ENCODE peak calls at places on chromosomes 3 and 15, in four cellular contexts. U is H1, D is GM12878, P is K562. R is an unnamed sample.

GRCh38 chr3:162719684-162720341 is 1223.2 kb downstream of the OTOL1 start:
- DNase-seq in U (no peak), D (no peak), P (no peak), R (no peak)

GRCh38 chr15:45314960-45315359 is 62.9 kb downstream of the SLC28A2 start:
- DNase-seq in U (no peak), D (no peak), P (peak), R (no peak)

GRCh38 chr3:113758389-113759029 is 11.7 kb downstream of the ATP6V1A start:
- DNase-seq in U (no peak), D (no peak), P (no peak), R (no peak)

GRCh38 chr15:73483053-73483452 is 40.1 kb downstream of the REC114 start:
- DNase-seq in U (no peak), D (no peak), P (no peak), R (no peak)

GRCh38 chr15:43922021-43922420 is 95.2 kb downstream of the WDR76 start:
- DNase-seq in U (no peak), D (no peak), P (no peak), R (no peak)

GRCh38 chr15:91879148-91879547 is 25.6 kb downstream of the SLCO3A1 start:
- DNase-seq in U (no peak), D (no peak), P (no peak), R (no peak)

GRCh38 chr3:119831022-119831421 is 49.1 kb downstream of the NR1I2 start:
- DNase-seq in U (no peak), D (no peak), P (no peak), R (no peak)

GRCh38 chr3:132161608-132162007 is 126.8 kb upstream of the CPNE4 start:
- DNase-seq in U (no peak), D (no peak), P (peak), R (no peak)

GRCh38 chr3:195256639-195257453 is 14.1 kb downstream of the XXYLT1 start:
- DNase-seq in U (peak), D (no peak), P (no peak), R (no peak)

GRCh38 chr3:113721638-113722037 is 24.4 kb downstream of the NAA50 start:
- DNase-seq in U (no peak), D (no peak), P (no peak), R (no peak)

GRCh38 chr3:16012086-16012485 is 162.4 kb upstream of the GALNT15 start:
- DNase-seq in U (no peak), D (no peak), P (no peak), R (no peak)

GRCh38 chr3:67401911-67402310 is 252.5 kb downstream of the SUCLG2 start:
- DNase-seq in U (no peak), D (no peak), P (no peak), R (no peak)

GRCh38 chr3:14871456-14872200 is 52.9 kb downstream of the FGD5 start:
- DNase-seq in U (no peak), D (no peak), P (no peak), R (no peak)

GRCh38 chr3:18868911-18869689 is 279.2 kb upstream of the KCNH8 start:
- DNase-seq in U (no peak), D (no peak), P (no peak), R (no peak)

GRCh38 chr15:63264685-63265302 is 12.6 kb upstream of the APH1B start:
- DNase-seq in U (no peak), D (no peak), P (no peak), R (no peak)

GRCh38 chr3:189563841-189564563 is 67.2 kb upstream of the TP63 start:
- DNase-seq in U (no peak), D (peak), P (no peak), R (no peak)

GRCh38 chr15:55277116-55277564 is 12.5 kb downstream of the RAB27A start:
- DNase-seq in U (no peak), D (peak), P (no peak), R (no peak)

GRCh38 chr3:73614385-73614784 is 10.4 kb downstream of the PDZRN3 start:
- DNase-seq in U (no peak), D (no peak), P (no peak), R (no peak)

GRCh38 chr3:46146021-46146420 is 62.1 kb downstream of the CCR1 start:
- DNase-seq in U (no peak), D (no peak), P (no peak), R (no peak)

GRCh38 chr3:51620543-51620942 is 50.5 kb upstream of the TEX264 start:
- DNase-seq in U (no peak), D (no peak), P (no peak), R (no peak)

GRCh38 chr3:156382458-156383346 is 172.2 kb downstream of the SSR3 start:
- DNase-seq in U (peak), D (no peak), P (peak), R (peak)

GRCh38 chr15:48101376-48101961 is 19.3 kb upstream of the SLC24A5 start:
- DNase-seq in U (no peak), D (no peak), P (no peak), R (no peak)

GRCh38 chr15:68586274-68586961 is 7.6 kb downstream of the CORO2B start:
- DNase-seq in U (no peak), D (no peak), P (peak), R (no peak)

GRCh38 chr15:76964157-76964556 is 30.8 kb upstream of the PSTPIP1 start:
- DNase-seq in U (no peak), D (no peak), P (no peak), R (no peak)

GRCh38 chr3:147529551-147529950 is 120.4 kb downstream of the ZIC1 start:
- DNase-seq in U (no peak), D (no peak), P (no peak), R (no peak)

GRCh38 chr15:96047255-96047931 is 283.1 kb upstream of the NR2F2 start:
- DNase-seq in U (no peak), D (no peak), P (peak), R (no peak)

GRCh38 chr15:69074011-69074842 is 59.7 kb downstream of the NOX5 start:
- DNase-seq in U (peak), D (no peak), P (peak), R (no peak)

GRCh38 chr15:80940331-80940730 is 49.3 kb downstream of the MESD start:
- DNase-seq in U (no peak), D (no peak), P (no peak), R (no peak)

GRCh38 chr3:76765526-76765925 is 274.4 kb upstream of the ROBO2 start:
- DNase-seq in U (no peak), D (no peak), P (no peak), R (no peak)

GRCh38 chr3:7709383-7710082 is 792.1 kb upstream of the LMCD1 start:
- DNase-seq in U (no peak), D (no peak), P (no peak), R (no peak)

GRCh38 chr3:195823286-195823685 is 11.6 kb upstream of the MUC4 start:
- DNase-seq in U (no peak), D (no peak), P (no peak), R (no peak)

GRCh38 chr15:69897471-69898237 is 200.1 kb downstream of the TLE3 start:
- DNase-seq in U (no peak), D (no peak), P (no peak), R (no peak)

GRCh38 chr3:126649556-126650092 is 5.3 kb downstream of the TXNRD3 start:
- DNase-seq in U (no peak), D (no peak), P (no peak), R (no peak)
- TF ChIP-seq TAF1 in U (no peak), D (no peak), P (no peak), R (no peak)

GRCh38 chr3:12854550-12854949 is 13.2 kb upstream of the RPL32 start:
- DNase-seq in U (no peak), D (no peak), P (no peak), R (no peak)

GRCh38 chr3:12856626-12857025 is 15.3 kb upstream of the RPL32 start:
- DNase-seq in U (no peak), D (no peak), P (no peak), R (no peak)

GRCh38 chr3:12853803-12854202 is 12.4 kb upstream of the RPL32 start:
- DNase-seq in U (no peak), D (no peak), P (no peak), R (no peak)
- TF ChIP-seq POLR2A in U (no peak), D (no peak), P (no peak), R (no peak)

GRCh38 chr3:185197071-185197470 is 44.2 kb upstream of the C3orf70 start:
- DNase-seq in U (no peak), D (no peak), P (no peak), R (no peak)

GRCh38 chr3:185199671-185200070 is 46.8 kb upstream of the C3orf70 start:
- DNase-seq in U (no peak), D (no peak), P (no peak), R (no peak)

GRCh38 chr3:185204894-185205293 is 49.0 kb downstream of the EHHADH start:
- DNase-seq in U (no peak), D (no peak), P (no peak), R (no peak)

GRCh38 chr3:185195652-185196051 is 42.8 kb upstream of the C3orf70 start:
- DNase-seq in U (no peak), D (no peak), P (no peak), R (no peak)

DNA sequence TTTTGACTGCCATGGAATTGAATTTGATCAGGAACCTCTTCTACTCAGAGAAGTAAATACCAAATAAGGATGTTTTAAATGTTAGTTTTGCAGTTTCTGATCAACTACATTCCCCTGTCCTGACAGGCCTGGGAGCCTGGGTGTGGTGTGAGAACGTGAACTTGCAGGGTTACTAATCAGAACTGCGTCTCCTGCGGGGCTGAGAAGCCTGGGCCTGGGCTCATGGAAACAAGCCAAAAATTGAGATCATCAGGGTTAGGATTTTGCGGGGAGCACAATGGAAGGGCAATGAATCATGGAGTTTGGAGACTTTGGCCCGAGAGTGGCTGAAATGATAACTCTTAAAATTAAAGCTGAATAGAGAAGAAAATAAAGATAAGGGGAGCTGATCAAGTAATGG is 47.8 kb upstream of the C3orf70 start:
- DNase-seq in U (no peak), D (no peak), P (peak), R (no peak)
- TF ChIP-seq TAF1 in U (no peak), D (no peak), P (no peak), R (no peak)

DNA sequence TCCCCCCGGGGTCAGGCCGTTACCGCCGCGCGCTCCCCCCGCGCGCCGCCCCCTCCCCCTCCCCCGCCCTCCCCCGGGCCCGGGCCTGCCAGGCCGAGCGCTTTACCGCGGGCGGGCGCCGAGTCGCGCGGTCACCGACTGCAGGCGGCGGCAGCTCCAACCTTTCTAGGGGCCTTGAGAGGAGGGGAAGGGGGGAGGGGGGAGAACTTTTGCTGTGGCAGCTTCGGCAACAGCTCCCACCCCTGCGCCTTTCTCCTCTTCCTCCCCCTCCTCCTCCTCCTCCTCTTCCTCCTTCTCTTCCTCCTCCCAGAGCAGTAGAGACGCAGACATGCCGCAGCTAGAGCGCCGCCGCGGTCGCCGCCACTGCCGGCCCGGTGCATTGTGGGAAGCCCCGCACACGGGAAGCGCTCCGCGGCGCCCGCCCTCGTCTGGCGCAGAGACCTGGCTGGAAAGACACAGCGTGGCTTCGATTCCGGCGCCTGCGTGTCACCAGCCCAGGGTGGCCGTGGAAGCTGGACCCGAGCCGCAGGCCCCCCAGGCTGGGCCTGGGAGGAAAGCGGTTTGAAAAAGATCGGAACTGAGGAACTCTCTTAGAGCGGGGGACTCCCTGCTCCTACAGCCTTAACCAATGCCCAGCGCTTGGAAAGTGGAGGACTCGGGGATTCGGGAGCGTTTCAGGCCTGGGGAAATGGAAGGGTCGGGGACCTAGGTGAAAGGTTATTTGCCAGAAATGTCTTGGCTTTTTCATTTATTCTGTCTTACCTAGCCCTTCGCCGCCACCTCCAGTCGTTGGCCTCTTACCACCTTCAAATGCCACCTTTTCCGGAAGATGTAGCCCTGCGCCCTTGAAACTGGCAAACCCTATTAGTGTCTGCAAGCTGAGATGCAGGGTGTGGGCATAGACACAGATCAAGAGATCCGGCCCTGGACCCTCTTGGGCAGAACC is at the start of gene ZNF148:
- DNase-seq in U (peak), D (peak), P (peak), R (peak)
- TF ChIP-seq POLR2A in U (peak), D (peak), P (peak), R (peak)

DNA sequence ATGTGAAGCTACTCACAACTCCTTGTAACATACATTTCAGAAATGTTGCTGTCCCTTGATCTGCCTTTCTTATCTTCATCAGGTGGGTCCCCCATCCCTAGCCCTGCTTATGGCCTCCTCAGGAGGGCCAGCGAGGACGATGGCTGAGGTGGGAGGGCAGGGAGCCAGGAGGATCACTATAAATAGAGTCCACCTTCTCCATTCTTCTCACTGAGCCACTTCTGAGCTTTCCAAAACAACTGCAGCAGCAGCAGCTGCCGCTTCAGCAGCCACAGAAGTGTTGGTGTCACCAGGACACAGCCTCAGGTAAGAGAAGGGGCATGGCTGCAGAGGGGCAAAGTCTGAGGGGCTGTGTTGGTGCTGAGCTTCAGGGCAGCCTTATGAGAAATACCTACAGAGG is 53.5 kb downstream of the ANAPC13 start:
- DNase-seq in U (no peak), D (no peak), P (no peak), R (no peak)
- TF ChIP-seq TAF1 in U (no peak), D (no peak), P (no peak), R (no peak)

GRCh38 chr3:123584988-123585937 is at the start of gene HACD2:
- DNase-seq in U (peak), D (peak), P (peak), R (peak)
- TF ChIP-seq POLR2A in U (peak), D (peak), P (peak), R (peak)

GRCh38 chr3:5391226-5391625 is 203.7 kb downstream of the EDEM1 start:
- DNase-seq in U (no peak), D (no peak), P (no peak), R (no peak)

GRCh38 chr3:5390221-5390620 is 202.7 kb downstream of the EDEM1 start:
- DNase-seq in U (no peak), D (no peak), P (no peak), R (no peak)

GRCh38 chr3:5384557-5384956 is 197.1 kb downstream of the EDEM1 start:
- DNase-seq in U (no peak), D (no peak), P (no peak), R (no peak)

GRCh38 chr3:5388091-5388490 is 200.6 kb downstream of the EDEM1 start:
- DNase-seq in U (no peak), D (no peak), P (no peak), R (no peak)

DNA sequence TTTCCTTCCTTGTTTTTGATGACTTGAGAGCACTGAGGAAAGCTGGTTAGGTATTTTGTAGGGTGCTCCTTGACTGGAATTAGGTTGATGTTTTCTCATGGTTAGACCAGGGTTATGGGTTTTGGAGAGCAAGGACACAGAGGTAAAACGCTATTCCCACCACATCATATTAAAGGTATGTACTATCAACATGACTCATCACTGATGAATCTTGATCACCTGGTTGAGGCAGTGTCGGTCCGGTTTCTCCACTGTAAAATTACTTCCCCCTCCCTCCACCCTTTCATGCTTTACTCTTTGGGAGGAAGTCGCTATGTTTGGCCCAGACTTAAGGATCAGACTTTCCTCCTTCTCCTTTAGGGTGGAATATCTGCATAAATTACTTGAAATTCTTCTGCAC is 201.6 kb downstream of the EDEM1 start:
- DNase-seq in U (no peak), D (no peak), P (no peak), R (no peak)
- TF ChIP-seq TAF1 in U (no peak), D (no peak), P (no peak), R (no peak)

GRCh38 chr15:67120009-67120838 is 54.8 kb downstream of the SMAD3 start:
- DNase-seq in U (no peak), D (no peak), P (no peak), R (no peak)

GRCh38 chr15:67118808-67119207 is 53.4 kb downstream of the SMAD3 start:
- DNase-seq in U (no peak), D (no peak), P (peak), R (no peak)

GRCh38 chr15:67121725-67122600 is 56.6 kb downstream of the SMAD3 start:
- DNase-seq in U (no peak), D (no peak), P (no peak), R (no peak)

GRCh38 chr15:67119238-67119846 is 53.9 kb downstream of the SMAD3 start:
- DNase-seq in U (no peak), D (no peak), P (no peak), R (no peak)

DNA sequence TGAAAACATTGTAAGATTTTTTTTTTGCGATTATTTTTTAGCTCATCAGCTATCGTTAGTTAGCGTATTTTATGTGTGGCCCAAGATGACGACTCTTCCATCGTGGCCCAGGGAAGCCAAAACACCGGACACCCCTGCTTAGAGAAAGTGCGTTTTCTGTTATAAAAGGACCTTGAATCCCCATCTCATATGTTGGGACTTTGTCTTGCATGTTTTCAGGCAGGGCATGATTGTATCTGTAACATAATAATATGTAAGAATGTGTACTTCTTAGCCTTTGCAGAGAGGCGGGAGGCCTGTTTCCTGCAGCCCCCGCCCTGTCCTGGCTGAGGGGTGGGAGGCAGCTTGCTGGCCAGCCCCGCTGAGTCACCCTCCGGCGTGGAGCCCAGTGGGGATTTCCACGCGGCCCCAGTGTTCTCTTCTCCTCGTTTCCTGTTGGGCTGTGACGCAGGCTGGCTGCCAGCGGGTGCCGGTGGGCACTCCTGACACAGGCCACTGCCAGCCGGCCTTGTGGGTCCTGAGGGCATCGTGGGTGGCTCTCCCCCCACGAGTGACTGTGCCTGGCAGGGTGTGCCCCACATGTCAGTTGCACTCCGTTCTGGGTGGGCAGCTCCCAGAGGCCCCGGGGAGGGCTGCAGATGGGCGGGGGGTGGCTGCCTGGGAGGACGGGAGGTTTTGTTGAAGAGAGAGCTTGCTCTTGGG is 55.6 kb downstream of the SMAD3 start:
- DNase-seq in U (no peak), D (peak), P (peak), R (peak)
- TF ChIP-seq POLR2A in U (no peak), D (peak), P (no peak), R (no peak)

DNA sequence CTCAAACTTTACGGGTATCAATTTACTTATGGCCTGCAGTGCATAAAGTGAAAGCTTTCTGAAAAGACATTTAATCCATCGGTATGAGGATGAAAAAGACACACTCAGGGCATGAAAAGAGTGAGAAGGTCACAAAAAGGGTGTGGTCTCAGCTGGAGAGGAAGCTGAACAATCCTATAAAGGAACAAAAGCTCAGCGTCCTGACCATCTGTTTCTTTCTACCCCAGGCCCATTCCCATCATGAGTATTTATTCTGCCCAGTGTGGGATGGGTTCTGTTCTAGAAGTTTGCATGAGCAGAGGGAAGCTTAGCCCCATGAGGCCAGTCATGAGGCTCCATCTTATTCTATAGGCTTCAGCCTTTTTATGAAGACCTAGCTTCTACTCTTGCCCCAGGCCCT is 144.6 kb downstream of the LPP start:
- DNase-seq in U (no peak), D (no peak), P (no peak), R (no peak)
- TF ChIP-seq TAF1 in U (no peak), D (no peak), P (no peak), R (no peak)